ENCODE peak calls at places on chromosomes 11 and 22, in six cellular contexts. Z is GM12892, C is HepG2, S is H1, G is K562, O is GM12878. U is an unnamed sample.

GRCh38 chr11:8301622-8302021 is 37.9 kb upstream of the LMO1 start:
- DNase-seq in Z (no peak), C (no peak), S (no peak), G (no peak), O (no peak), U (no peak)

GRCh38 chr11:488579-488978 is 18.5 kb downstream of the RNH1 start:
- DNase-seq in Z (peak; percentile 10), C (no peak), S (no peak), G (no peak), O (no peak), U (no peak)

GRCh38 chr11:40129276-40129675 is 1330.2 kb downstream of the LRRC4C start:
- DNase-seq in Z (no peak), C (no peak), S (no peak), G (no peak), O (no peak), U (no peak)

GRCh38 chr22:22394589-22394988 is 114.0 kb downstream of the ZNF280B start:
- DNase-seq in Z (no peak), C (no peak), S (no peak), G (peak; percentile 16), O (no peak), U (no peak)

GRCh38 chr11:104003491-104003890 is 32.9 kb upstream of the DDI1 start:
- DNase-seq in Z (no peak), C (no peak), S (no peak), G (no peak), O (no peak), U (no peak)

GRCh38 chr11:13859986-13860385 is 102.5 kb upstream of the SPON1 start:
- DNase-seq in Z (no peak), C (no peak), S (no peak), G (no peak), O (no peak), U (no peak)

GRCh38 chr11:67640021-67640757 is 626 bp upstream of the TBX10 start:
- DNase-seq in Z (peak; percentile 77), C (peak; percentile 55), S (no peak), G (peak; percentile 73), O (no peak), U (no peak)

GRCh38 chr11:126461996-126462395 is 106.5 kb downstream of the ST3GAL4 start:
- DNase-seq in Z (no peak), C (no peak), S (no peak), G (no peak), O (no peak), U (no peak)

GRCh38 chr22:50622723-50623327 is 5.1 kb downstream of the ARSA start:
- DNase-seq in Z (no peak), C (peak; percentile 68), S (no peak), G (no peak), O (no peak), U (no peak)

GRCh38 chr11:1391165-1392010 is 1.7 kb downstream of the BRSK2 start:
- DNase-seq in Z (no peak), C (no peak), S (no peak), G (no peak), O (no peak), U (no peak)

GRCh38 chr11:57134284-57134683 is 47.5 kb upstream of the LRRC55 start:
- DNase-seq in Z (no peak), C (no peak), S (no peak), G (no peak), O (no peak), U (no peak)

GRCh38 chr11:57484141-57484710 is 23.9 kb downstream of the RTN4RL2 start:
- DNase-seq in Z (peak; percentile 67), C (no peak), S (no peak), G (no peak), O (no peak), U (no peak)

GRCh38 chr11:31974737-31975136 is 116.1 kb upstream of the RCN1 start:
- DNase-seq in Z (no peak), C (no peak), S (no peak), G (no peak), O (no peak), U (no peak)

GRCh38 chr22:46688949-46689348 is 49.1 kb downstream of the CERK start:
- DNase-seq in Z (no peak), C (no peak), S (no peak), G (no peak), O (no peak), U (no peak)

GRCh38 chr11:27205269-27205668 is 157.7 kb downstream of the CCDC34 start:
- DNase-seq in Z (no peak), C (no peak), S (no peak), G (no peak), O (no peak), U (no peak)

GRCh38 chr22:26461188-26461810 is 22.3 kb downstream of the HPS4 start:
- DNase-seq in Z (no peak), C (peak; percentile 24), S (peak; percentile 53), G (peak; percentile 52), O (no peak), U (peak; percentile 30)

GRCh38 chr11:104402812-104403521 is 239.0 kb upstream of the PDGFD start:
- DNase-seq in Z (no peak), C (no peak), S (peak; percentile 53), G (no peak), O (no peak), U (no peak)

GRCh38 chr11:111195192-111195591 is 50.3 kb upstream of the POU2AF2 start:
- DNase-seq in Z (no peak), C (no peak), S (no peak), G (no peak), O (no peak), U (no peak)

GRCh38 chr22:39622881-39623367 is 52.4 kb downstream of the CACNA1I start:
- DNase-seq in Z (peak; percentile 55), C (peak; percentile 16), S (peak; percentile 59), G (peak; percentile 51), O (no peak), U (peak; percentile 62)

GRCh38 chr11:3841426-3842304 is 906 bp upstream of the RHOG start:
- DNase-seq in Z (peak; percentile 63), C (peak; percentile 79), S (peak; percentile 59), G (peak; percentile 81), O (peak; percentile 79), U (peak; percentile 66)

GRCh38 chr11:100865443-100865842 is 178.4 kb downstream of the ARHGAP42 start:
- DNase-seq in Z (no peak), C (no peak), S (no peak), G (no peak), O (no peak), U (no peak)

GRCh38 chr11:30984442-30984816 is 385.1 kb downstream of the DCDC1 start:
- DNase-seq in Z (no peak), C (peak; percentile 21), S (no peak), G (no peak), O (no peak), U (no peak)

GRCh38 chr11:73347067-73347466 is 29.1 kb upstream of the RELT start:
- DNase-seq in Z (no peak), C (peak; percentile 74), S (no peak), G (no peak), O (no peak), U (no peak)

GRCh38 chr11:130832571-130833432 is 83.5 kb downstream of the SNX19 start:
- DNase-seq in Z (no peak), C (no peak), S (no peak), G (no peak), O (no peak), U (no peak)

GRCh38 chr22:26597026-26597425 is 7.1 kb upstream of the TPST2 start:
- DNase-seq in Z (no peak), C (no peak), S (no peak), G (no peak), O (no peak), U (no peak)

GRCh38 chr11:84398017-84398626 is 1112.0 kb upstream of the CCDC90B start:
- DNase-seq in Z (no peak), C (peak; percentile 7), S (no peak), G (no peak), O (no peak), U (no peak)

GRCh38 chr11:134124660-134125451 is 56.0 kb downstream of the JAM3 start:
- DNase-seq in Z (no peak), C (no peak), S (no peak), G (no peak), O (no peak), U (no peak)
- TF ChIP-seq POLR2AphosphoS5 in Z (no peak), C (no peak), S (no peak), G (no peak), O (no peak), U (no peak)

DNA sequence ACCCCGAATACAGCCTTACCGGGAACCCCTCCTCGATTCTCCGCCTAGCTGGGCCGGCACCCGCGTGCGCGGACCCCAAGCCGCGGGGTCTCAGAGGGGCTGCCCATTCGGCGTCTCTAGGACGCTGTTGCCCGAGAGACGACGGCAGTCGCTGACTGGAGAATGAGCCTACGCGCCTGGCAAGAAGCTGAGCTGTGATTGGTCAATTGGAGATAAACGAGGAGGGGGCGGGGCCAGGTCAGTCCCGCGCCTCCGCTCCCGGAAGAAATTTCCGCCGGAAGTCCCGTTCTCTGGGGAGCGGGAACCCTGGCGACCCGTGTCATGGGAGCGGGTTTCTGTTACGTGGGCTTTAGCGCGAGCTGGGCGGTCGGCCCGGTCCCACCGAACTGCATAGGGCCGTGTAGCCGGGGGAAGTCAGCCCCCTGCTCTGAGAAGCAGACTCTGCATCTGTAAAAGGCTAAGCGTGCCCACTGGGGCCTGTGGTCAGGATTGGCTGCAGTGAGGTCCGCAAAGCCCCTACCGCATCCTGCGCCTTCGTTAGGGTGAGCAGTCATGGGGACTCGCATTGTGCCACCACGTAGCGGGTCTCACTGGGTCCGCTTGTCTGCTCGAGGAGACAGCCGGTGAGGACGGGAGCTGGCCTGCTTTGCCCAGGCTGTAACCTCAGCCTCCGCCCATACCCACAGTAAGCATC is at the start of gene EFCAB6:
- DNase-seq in Z (peak; percentile 84), C (no peak), S (peak; percentile 83), G (peak; percentile 80), O (peak; percentile 73), U (peak; percentile 89)
- TF ChIP-seq POLR2A in Z (peak; percentile 77), C (no peak), S (no peak), G (no peak), O (peak; percentile 89), U (peak; percentile 36)

GRCh38 chr11:46347637-46348311 is 511 bp downstream of the DGKZ start:
- DNase-seq in Z (no peak), C (no peak), S (no peak), G (no peak), O (no peak), U (no peak)

GRCh38 chr11:46348566-46348981 is 1.3 kb downstream of the DGKZ start:
- DNase-seq in Z (no peak), C (no peak), S (no peak), G (no peak), O (no peak), U (no peak)

GRCh38 chr11:46345131-46345597 is 2.1 kb upstream of the DGKZ start:
- DNase-seq in Z (no peak), C (no peak), S (no peak), G (peak; percentile 41), O (no peak), U (peak; percentile 42)

GRCh38 chr11:46345881-46346484 is 1.3 kb upstream of the DGKZ start:
- DNase-seq in Z (no peak), C (no peak), S (no peak), G (no peak), O (no peak), U (no peak)

GRCh38 chr11:46346886-46347636 is at the start of gene DGKZ:
- DNase-seq in Z (peak; percentile 92), C (peak; percentile 66), S (no peak), G (peak; percentile 96), O (no peak), U (peak; percentile 90)
- TF ChIP-seq TAF1 in Z (peak; percentile 15), C (peak; percentile 16), S (peak; percentile 63), G (peak; percentile 62), O (no peak), U (no peak)

DNA sequence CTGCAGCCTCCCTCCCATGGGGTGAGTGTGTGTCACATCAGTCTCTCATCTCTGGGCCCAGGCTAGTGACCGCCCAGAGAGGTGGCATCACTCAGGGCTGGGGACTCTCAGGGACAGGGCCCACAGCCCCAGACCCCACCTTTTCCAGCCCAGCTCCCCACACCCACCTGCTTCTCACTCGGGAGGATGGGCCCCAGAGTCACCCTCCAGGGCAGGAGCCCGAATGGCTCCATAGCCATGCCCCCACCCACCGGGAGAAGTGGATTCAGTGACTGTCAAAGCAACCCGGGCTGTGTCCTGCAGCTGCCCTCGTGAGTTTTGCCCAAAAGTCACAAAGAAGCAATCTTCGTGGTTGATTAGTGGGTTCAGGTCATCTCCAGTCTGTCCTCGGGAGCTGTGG is 26.0 kb downstream of the PARVG start:
- DNase-seq in Z (no peak), C (no peak), S (no peak), G (no peak), O (no peak), U (no peak)
- TF ChIP-seq POLR2AphosphoS5 in Z (no peak), C (no peak), S (no peak), G (no peak), O (no peak), U (no peak)

U was measured in GM12891.